ENCODE peak calls at places on chromosomes 1 and 21, in nine cellular contexts. W, P, G, V, M, N, J, C and D are unnamed samples.

GRCh38 chr1:203888807-203889251 is 27.4 kb downstream of the SNRPE start:
- DNase-seq in W (no peak), P (peak), G (peak), V (peak), M (peak), N (no peak), J (no peak), C (no peak), D (no peak)

GRCh38 chr1:174692313-174692712 is 244.5 kb downstream of the GPR52 start:
- DNase-seq in W (peak), P (peak), G (peak), V (peak), M (no peak), N (no peak), J (no peak), C (no peak), D (no peak)

GRCh38 chr1:45863117-45863670 is 59.8 kb downstream of the MAST2 start:
- DNase-seq in W (no peak), P (no peak), G (no peak), V (no peak), M (no peak), N (no peak), J (no peak), C (no peak), D (no peak)

GRCh38 chr21:15057290-15057689 is 7.5 kb downstream of the NRIP1 start:
- DNase-seq in W (no peak), P (no peak), G (no peak), V (no peak), M (no peak), N (peak), J (peak), C (no peak), D (no peak)

GRCh38 chr1:202049129-202049528 is 38.7 kb downstream of the ELF3 start:
- DNase-seq in W (no peak), P (no peak), G (no peak), V (no peak), M (no peak), N (no peak), J (no peak), C (no peak), D (no peak)

GRCh38 chr1:195122497-195122896 is 1485.7 kb downstream of the KCNT2 start:
- DNase-seq in W (no peak), P (no peak), G (no peak), V (no peak), M (no peak), N (no peak), J (no peak), C (no peak), D (no peak)

GRCh38 chr1:215665212-215665611 is 98.1 kb downstream of the KCTD3 start:
- DNase-seq in W (no peak), P (peak), G (no peak), V (no peak), M (no peak), N (no peak), J (no peak), C (no peak), D (no peak)

GRCh38 chr1:229253170-229253974 is 17.5 kb upstream of the RAB4A start:
- DNase-seq in W (no peak), P (no peak), G (no peak), V (peak), M (no peak), N (peak), J (peak), C (no peak), D (no peak)

GRCh38 chr1:153470707-153471106 is 10.3 kb upstream of the S100A7 start:
- DNase-seq in W (no peak), P (no peak), G (no peak), V (no peak), M (no peak), N (no peak), J (no peak), C (no peak), D (peak)

GRCh38 chr1:43605157-43605556 is 44.8 kb upstream of the KDM4A start:
- DNase-seq in W (no peak), P (no peak), G (no peak), V (no peak), M (no peak), N (no peak), J (no peak), C (no peak), D (no peak)

GRCh38 chr1:208604295-208604694 is 360.1 kb upstream of the PLXNA2 start:
- DNase-seq in W (no peak), P (no peak), G (no peak), V (peak), M (no peak), N (no peak), J (no peak), C (no peak), D (no peak)

GRCh38 chr1:183205196-183205781 is 19.2 kb downstream of the LAMC2 start:
- DNase-seq in W (no peak), P (peak), G (no peak), V (no peak), M (no peak), N (no peak), J (no peak), C (no peak), D (no peak)

GRCh38 chr1:67771152-67771551 is 62.1 kb downstream of the GNG12 start:
- DNase-seq in W (peak), P (peak), G (no peak), V (peak), M (peak), N (no peak), J (no peak), C (no peak), D (peak)

GRCh38 chr1:194024659-194025058 is 838.2 kb upstream of the B3GALT2 start:
- DNase-seq in W (no peak), P (peak), G (no peak), V (peak), M (peak), N (no peak), J (no peak), C (no peak), D (no peak)

DNA sequence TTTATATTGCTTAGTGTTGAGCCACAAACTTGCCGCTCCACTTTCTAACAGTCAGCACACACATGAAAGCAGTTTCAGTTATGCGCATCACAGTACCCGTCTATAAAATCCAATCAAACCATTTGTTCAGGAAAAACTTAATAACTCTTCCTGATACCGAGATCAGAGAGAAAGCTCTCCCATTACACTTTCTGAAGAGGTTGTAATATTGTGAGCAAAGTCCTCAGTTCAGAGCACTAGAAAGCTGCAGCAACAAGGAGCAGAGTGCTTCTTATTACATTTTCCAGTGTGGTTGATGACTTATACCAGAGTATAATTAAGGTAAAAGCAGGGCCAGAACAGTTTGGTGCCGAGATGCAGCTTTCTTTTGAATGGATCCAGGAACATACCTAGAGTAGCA is 102.8 kb upstream of the F3 start:
- DNase-seq in W (no peak), P (no peak), G (no peak), V (no peak), M (no peak), N (no peak), J (no peak), C (no peak), D (no peak)
- H3K9ac ChIP-seq in W (no peak), P (no peak), G (no peak), V (no peak), M (no peak), N (no peak), J (no peak), C (no peak), D (no peak)

DNA sequence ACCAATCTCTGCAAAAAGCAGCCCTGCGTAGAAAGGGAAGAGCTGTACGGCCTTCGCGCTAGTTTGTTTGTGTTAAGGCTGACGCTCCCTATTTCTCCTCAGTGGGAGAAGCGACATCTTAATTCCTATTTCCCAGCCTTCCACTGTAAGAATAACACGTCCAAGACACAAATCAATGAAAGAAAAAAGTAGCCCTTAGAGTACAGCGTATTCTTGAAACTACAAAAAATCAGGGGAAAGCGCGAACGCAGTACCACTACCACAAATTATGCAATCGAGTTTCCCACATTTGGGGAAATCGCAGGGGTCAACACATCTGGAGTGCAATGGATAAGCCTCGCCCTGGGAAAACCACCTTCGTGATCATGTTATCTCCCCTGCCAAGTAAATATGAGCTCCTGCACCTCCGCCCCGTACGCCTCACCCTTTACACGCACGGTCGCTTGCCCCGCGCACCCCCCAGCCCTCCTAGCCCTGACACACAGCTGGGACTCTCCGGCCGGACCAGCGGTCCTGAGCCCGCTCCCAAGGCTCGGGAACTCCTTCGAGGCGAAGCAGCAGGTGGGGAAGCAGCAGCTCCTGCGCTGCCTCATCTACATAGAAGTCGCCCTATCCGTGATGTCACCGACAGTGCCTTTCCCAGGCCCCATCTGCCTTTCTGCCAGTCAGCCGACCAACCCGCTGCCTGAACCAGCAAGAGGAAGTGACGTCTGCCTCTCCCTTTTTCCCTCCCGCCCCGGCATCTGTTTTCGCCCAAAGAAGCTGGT is 94.7 kb downstream of the PPIAL4G start:
- DNase-seq in W (peak), P (peak), G (peak), V (peak), M (peak), N (peak), J (peak), C (peak), D (peak)
- H3K9ac ChIP-seq in W (peak), P (peak), G (peak), V (peak), M (peak), N (no peak), J (no peak), C (peak), D (peak)

DNA sequence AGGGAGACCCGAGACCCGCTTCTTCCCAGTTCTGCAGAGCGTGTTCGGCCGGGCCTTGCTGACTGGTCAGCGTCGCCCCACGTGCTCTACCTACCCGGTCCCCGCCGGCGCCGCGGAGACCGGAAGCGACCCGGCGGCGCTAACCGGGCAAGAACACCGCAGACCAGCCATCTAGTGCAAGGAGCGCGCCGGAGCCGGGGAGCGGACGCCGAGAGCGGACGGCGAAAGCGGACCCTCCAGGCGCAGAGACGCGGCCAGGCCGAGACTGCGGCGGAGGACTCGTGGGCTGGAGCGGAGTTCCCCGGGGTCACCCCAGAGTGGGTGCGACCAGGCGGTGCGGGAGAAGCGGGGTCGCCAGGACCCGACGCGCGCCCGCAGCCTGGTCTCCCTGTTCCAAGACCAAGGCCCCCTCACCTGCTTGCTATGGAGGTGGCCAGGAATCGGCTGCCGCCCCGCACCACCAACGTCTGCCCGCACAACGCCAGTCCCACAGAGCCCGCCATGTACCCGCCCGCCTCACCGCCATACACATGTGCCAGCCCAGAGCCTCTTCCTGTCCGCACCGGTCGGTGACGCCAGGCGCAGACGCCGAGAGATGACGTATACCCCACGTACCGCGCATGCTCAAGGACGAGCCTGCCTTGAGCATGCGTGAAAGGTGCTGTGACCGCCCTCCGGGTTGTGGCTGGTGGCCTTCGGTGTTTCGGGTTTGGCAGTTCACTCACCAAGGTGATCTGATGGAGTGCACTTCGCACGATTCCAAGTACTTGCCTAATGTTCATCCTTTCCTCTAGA is at the start of gene WDR4:
- DNase-seq in W (peak), P (peak), G (peak), V (peak), M (peak), N (peak), J (peak), C (peak), D (peak)
- H3K9ac ChIP-seq in W (peak), P (peak), G (peak), V (peak), M (peak), N (peak), J (peak), C (peak), D (peak)

GRCh38 chr1:143720087-143721023 is 251.4 kb downstream of the FAM72C start:
- DNase-seq in W (peak), P (peak), G (no peak), V (no peak), M (no peak), N (no peak), J (no peak), C (peak), D (peak)
- H3K9ac ChIP-seq in W (peak), P (no peak), G (no peak), V (no peak), M (no peak), N (no peak), J (peak), C (no peak), D (peak)

GRCh38 chr1:110964400-110964903 is 730 bp upstream of the LRIF1 start:
- DNase-seq in W (no peak), P (no peak), G (no peak), V (no peak), M (no peak), N (no peak), J (no peak), C (no peak), D (no peak)
- H3K9ac ChIP-seq in W (peak), P (no peak), G (peak), V (peak), M (peak), N (peak), J (peak), C (no peak), D (peak)